ENCODE peak calls at places on chromosomes 11 and 22, in nine cellular contexts. K is nephron progenitor cell; G is NCI-H1417; D is activated CD4-positive, alpha-beta T cell treated with anti-CD3 and anti-CD28 coated beads, Interleukin-2, amount 50 U/mL, for 48 hours; P is stimulated activated CD4-positive, alpha-beta T cell treated with anti-CD3 and anti-CD28 coated beads, Interleukin-2, amount 100 ng/mL, for 48 hours; F is HEK293T; H is AG08395; I is activated gamma-delta T cell treated with Interleukin-2 at 50 U/mL for 16 hours; U is ecto neural progenitor cell. J is an unnamed sample.

GRCh38 chr11:101929516-101929915 is 13.2 kb upstream of the ANGPTL5 start:
- DNase-seq in I (no peak), K (no peak), F (no peak), H (no peak), P (no peak), G (no peak), U (no peak), D (no peak), J (peak)

GRCh38 chr11:65903068-65903481 is 2.9 kb upstream of the FOSL1 start:
- DNase-seq in K (no peak), P (no peak), G (no peak), F (no peak), H (peak), U (no peak), D (no peak), I (no peak), J (peak)

GRCh38 chr11:45163956-45164575 is 17.6 kb downstream of the PRDM11 start:
- DNase-seq in U (no peak), D (no peak), I (no peak), F (no peak), K (no peak), G (no peak), H (peak), P (no peak), J (no peak)

GRCh38 chr11:74010306-74010981 is 1.6 kb upstream of the UCP3 start:
- DNase-seq in P (no peak), H (no peak), K (no peak), D (no peak), U (no peak), G (no peak), I (no peak), F (no peak), J (no peak)

GRCh38 chr11:84408946-84409411 is 1122.8 kb upstream of the CCDC90B start:
- DNase-seq in P (no peak), F (no peak), D (no peak), K (no peak), G (peak), I (no peak), U (no peak), H (peak), J (no peak)

GRCh38 chr11:65426839-65427690 is 4.5 kb downstream of the NEAT1 start:
- DNase-seq in D (peak), F (no peak), U (peak), G (no peak), K (no peak), I (no peak), P (no peak), H (no peak), J (peak)

GRCh38 chr22:32546480-32546879 is 71.9 kb downstream of the FBXO7 start:
- DNase-seq in D (no peak), U (no peak), I (no peak), F (no peak), G (no peak), H (no peak), P (no peak), K (no peak), J (no peak)

GRCh38 chr11:5476184-5476819 is 12.2 kb upstream of the OR52D1 start:
- DNase-seq in P (peak), H (peak), F (peak), D (peak), I (peak), K (peak), U (no peak), G (peak), J (peak)

GRCh38 chr11:35337919-35338316 is 81.4 kb downstream of the SLC1A2 start:
- DNase-seq in P (no peak), U (no peak), G (no peak), I (no peak), D (no peak), K (no peak), F (no peak), H (no peak), J (no peak)

GRCh38 chr11:67449116-67449844 is 3.2 kb downstream of the GPR152 start:
- DNase-seq in K (no peak), I (no peak), H (no peak), U (no peak), P (no peak), G (peak), D (no peak), F (no peak), J (no peak)

GRCh38 chr11:118098996-118099837 is 12.5 kb upstream of the SMIM35 start:
- DNase-seq in I (no peak), D (no peak), H (no peak), U (no peak), P (no peak), G (peak), K (peak), F (no peak), J (no peak)

GRCh38 chr22:21778705-21779363 is 43.2 kb upstream of the YPEL1 start:
- DNase-seq in H (peak), U (no peak), I (no peak), K (no peak), G (no peak), F (no peak), P (no peak), D (no peak), J (no peak)

GRCh38 chr11:124194696-124195418 is 11.7 kb downstream of the OR10D3 start:
- DNase-seq in I (peak), D (peak), G (peak), U (no peak), F (peak), P (peak), K (peak), H (peak), J (peak)

GRCh38 chr22:30695871-30696655 is 1.4 kb downstream of the OSBP2 start:
- DNase-seq in G (no peak), D (no peak), K (no peak), F (no peak), I (no peak), H (peak), P (no peak), U (no peak), J (no peak)

GRCh38 chr11:447923-448731 is 2.0 kb upstream of the PTDSS2 start:
- DNase-seq in F (peak), P (peak), D (peak), K (peak), G (peak), I (peak), H (peak), U (peak), J (peak)

GRCh38 chr11:66221726-66222236 is 46.7 kb upstream of the RAB1B start:
- DNase-seq in D (peak), P (no peak), U (no peak), H (no peak), F (no peak), I (no peak), G (no peak), K (no peak), J (no peak)

GRCh38 chr11:116700586-116701220 is 72.1 kb downstream of the BUD13 start:
- DNase-seq in P (no peak), U (peak), F (no peak), I (no peak), H (no peak), G (no peak), K (no peak), D (no peak), J (no peak)

GRCh38 chr11:113181094-113181493 is 133.3 kb upstream of the TTC12 start:
- DNase-seq in G (no peak), P (no peak), K (no peak), U (no peak), H (no peak), I (no peak), F (no peak), D (no peak), J (no peak)

GRCh38 chr11:14529933-14530332 is 9.7 kb upstream of the PSMA1 start:
- DNase-seq in I (no peak), G (no peak), P (no peak), D (no peak), F (no peak), H (no peak), K (no peak), U (no peak), J (no peak)

GRCh38 chr11:11349870-11350325 is 3.2 kb downstream of the CSNK2A3 start:
- DNase-seq in U (no peak), H (peak), I (no peak), F (no peak), D (no peak), P (no peak), K (no peak), G (no peak), J (peak)

GRCh38 chr11:71179877-71180276 is 72.5 kb downstream of the SHANK2 start:
- DNase-seq in K (no peak), D (no peak), P (no peak), H (no peak), G (no peak), U (no peak), I (no peak), F (no peak), J (peak)